ENCODE peak calls at places on chromosomes 12 and 14, in five cellular contexts. One of them, this sample, is unnamed.

GRCh38 chr12:93453633-93454032 is 11.9 kb upstream of the UBE2N start:
- DNase-seq in NCI-H460: no peak
- DNase-seq in NCI-H1048: no peak
- DNase-seq in T-helper 2 cell treated with Interferon-gamma antibody and Interleukin-4, amounts not matched to agents 5 μg/mL and 100 μg/mL, for 36 hours: no peak
- DNase-seq in NCI-H1436: no peak
- DNase-seq in this sample: no peak

GRCh38 chr12:2307550-2307949 is 254.8 kb downstream of the CACNA1C start:
- DNase-seq in NCI-H460: no peak
- DNase-seq in NCI-H1048: no peak
- DNase-seq in T-helper 2 cell treated with Interferon-gamma antibody and Interleukin-4, amounts not matched to agents 5 μg/mL and 100 μg/mL, for 36 hours: no peak
- DNase-seq in NCI-H1436: no peak
- DNase-seq in this sample: peak

GRCh38 chr14:77319416-77319815 is 1.3 kb downstream of the POMT2 start:
- DNase-seq in NCI-H460: no peak
- DNase-seq in NCI-H1048: no peak
- DNase-seq in T-helper 2 cell treated with Interferon-gamma antibody and Interleukin-4, amounts not matched to agents 5 μg/mL and 100 μg/mL, for 36 hours: no peak
- DNase-seq in NCI-H1436: no peak
- DNase-seq in this sample: no peak

GRCh38 chr12:120041386-120042231 is 52.6 kb downstream of the BICDL1 start:
- DNase-seq in NCI-H460: no peak
- DNase-seq in NCI-H1048: no peak
- DNase-seq in T-helper 2 cell treated with Interferon-gamma antibody and Interleukin-4, amounts not matched to agents 5 μg/mL and 100 μg/mL, for 36 hours: no peak
- DNase-seq in NCI-H1436: peak
- DNase-seq in this sample: no peak

GRCh38 chr14:103021817-103022668 is 35.3 kb downstream of the CDC42BPB start:
- DNase-seq in NCI-H460: no peak
- DNase-seq in NCI-H1048: no peak
- DNase-seq in T-helper 2 cell treated with Interferon-gamma antibody and Interleukin-4, amounts not matched to agents 5 μg/mL and 100 μg/mL, for 36 hours: no peak
- DNase-seq in NCI-H1436: no peak
- DNase-seq in this sample: no peak

GRCh38 chr14:41641690-41642089 is 35.0 kb downstream of the LRFN5 start:
- DNase-seq in NCI-H460: no peak
- DNase-seq in NCI-H1048: no peak
- DNase-seq in T-helper 2 cell treated with Interferon-gamma antibody and Interleukin-4, amounts not matched to agents 5 μg/mL and 100 μg/mL, for 36 hours: no peak
- DNase-seq in NCI-H1436: no peak
- DNase-seq in this sample: no peak

GRCh38 chr12:106801830-106802561 is 27.5 kb downstream of the RIC8B start:
- DNase-seq in NCI-H460: no peak
- DNase-seq in NCI-H1048: no peak
- DNase-seq in T-helper 2 cell treated with Interferon-gamma antibody and Interleukin-4, amounts not matched to agents 5 μg/mL and 100 μg/mL, for 36 hours: no peak
- DNase-seq in NCI-H1436: no peak
- DNase-seq in this sample: no peak

GRCh38 chr12:75971253-75971652 is 60.3 kb downstream of the PHLDA1 start:
- DNase-seq in NCI-H460: no peak
- DNase-seq in NCI-H1048: no peak
- DNase-seq in T-helper 2 cell treated with Interferon-gamma antibody and Interleukin-4, amounts not matched to agents 5 μg/mL and 100 μg/mL, for 36 hours: no peak
- DNase-seq in NCI-H1436: no peak
- DNase-seq in this sample: no peak

GRCh38 chr12:122942609-122943008 is 23.7 kb downstream of the ABCB9 start:
- DNase-seq in NCI-H460: no peak
- DNase-seq in NCI-H1048: no peak
- DNase-seq in T-helper 2 cell treated with Interferon-gamma antibody and Interleukin-4, amounts not matched to agents 5 μg/mL and 100 μg/mL, for 36 hours: no peak
- DNase-seq in NCI-H1436: no peak
- DNase-seq in this sample: no peak